ENCODE peak calls at places on chromosomes 7 and 10, in eight cellular contexts. F is neural progenitor cell; U is right atrium auricular region; Q is Panc1; O is left ventricle myocardium inferior; N is CD8-positive, alpha-beta T cell; S is dorsolateral prefrontal cortex; D is heart right ventricle. B is an unnamed sample. For H3K27me3, the result is how much of the 10 kb centered on the place peaks cover.

GRCh38 chr7:5421626-5422323 is 1.9 kb downstream of the TNRC18 start:
- DNase-seq in O (peak), U (peak), F (peak), Q (no peak), S (peak), D (peak), N (no peak), B (no peak)

GRCh38 chr7:29619111-29619510 is 55.5 kb downstream of the PRR15 start:
- DNase-seq in S (no peak), O (no peak), U (no peak), F (no peak), D (no peak), N (no peak), Q (no peak), B (no peak)

GRCh38 chr7:73978681-73979563 is 49.1 kb upstream of the ELN start:
- DNase-seq in S (no peak), F (peak), Q (peak), D (peak), U (no peak), O (no peak), N (no peak), B (no peak)

GRCh38 chr7:80934286-80934685 is 15.4 kb upstream of the SEMA3C start:
- DNase-seq in Q (no peak), S (no peak), D (no peak), N (no peak), U (no peak), F (no peak), O (no peak), B (no peak)

GRCh38 chr7:101816499-101817030 is 861 bp upstream of the CUX1 start:
- DNase-seq in U (no peak), S (peak), Q (no peak), D (peak), F (peak), O (peak), N (no peak), B (no peak)

GRCh38 chr7:92517626-92518025 is 10.7 kb downstream of the PEX1 start:
- DNase-seq in O (no peak), D (no peak), N (no peak), Q (no peak), F (no peak), U (no peak), S (no peak), B (no peak)

GRCh38 chr10:77563638-77564270 is 73.9 kb downstream of the KCNMA1 start:
- DNase-seq in O (no peak), Q (no peak), D (no peak), S (no peak), N (no peak), U (no peak), F (no peak), B (no peak)

GRCh38 chr7:142884285-142884637 is 1.3 kb downstream of the TRPV6 start:
- DNase-seq in D (no peak), F (no peak), S (no peak), N (no peak), U (no peak), Q (no peak), O (no peak), B (no peak)

GRCh38 chr10:124510536-124511158 is 49.0 kb downstream of the LHPP start:
- DNase-seq in D (no peak), N (no peak), S (no peak), U (no peak), O (no peak), Q (no peak), F (no peak), B (no peak)

GRCh38 chr10:118488710-118489497 is 106.5 kb downstream of the PRLHR start:
- DNase-seq in Q (no peak), N (no peak), U (no peak), D (no peak), O (no peak), S (no peak), F (no peak), B (no peak)

GRCh38 chr10:11611248-11612003 is at the start of gene USP6NL:
- DNase-seq in O (peak), S (peak), N (no peak), U (peak), D (peak), F (peak), Q (no peak), B (peak)

GRCh38 chr7:151579642-151580041 is 59.9 kb upstream of the RHEB start:
- DNase-seq in S (no peak), D (no peak), Q (no peak), O (no peak), F (no peak), N (no peak), U (no peak), B (no peak)

GRCh38 chr7:116588641-116589594 is 64.1 kb downstream of the CAV1 start:
- DNase-seq in Q (peak), D (no peak), O (no peak), S (no peak), N (no peak), U (no peak), F (peak), B (no peak)

GRCh38 chr7:3451696-3452095 is 150.6 kb downstream of the SDK1 start:
- DNase-seq in D (no peak), N (no peak), U (no peak), F (no peak), Q (no peak), S (no peak), O (no peak), B (no peak)

GRCh38 chr10:125684583-125684982 is 1.6 kb upstream of the TEX36 start:
- DNase-seq in Q (no peak), N (no peak), O (no peak), S (no peak), F (no peak), U (no peak), D (no peak), B (no peak)

GRCh38 chr10:21022821-21023220 is 125.7 kb upstream of the NEBL start:
- DNase-seq in N (no peak), F (no peak), Q (no peak), U (no peak), S (no peak), D (no peak), O (no peak), B (no peak)

GRCh38 chr7:55242613-55243012 is 122.5 kb upstream of the LANCL2 start:
- DNase-seq in F (no peak), N (no peak), D (no peak), U (peak), S (no peak), Q (no peak), O (no peak), B (no peak)

GRCh38 chr7:89028319-89028718 is 232.8 kb upstream of the TEX47 start:
- DNase-seq in S (no peak), O (no peak), U (no peak), D (no peak), N (no peak), F (no peak), Q (no peak), B (no peak)

GRCh38 chr7:16564909-16565426 is 38.3 kb downstream of the LRRC72 start:
- DNase-seq in S (no peak), U (no peak), F (peak), D (no peak), Q (peak), N (no peak), O (no peak), B (no peak)

GRCh38 chr7:27661776-27662489 is 750 bp downstream of the HIBADH start:
- DNase-seq in F (no peak), D (no peak), U (peak), N (no peak), S (no peak), Q (no peak), O (peak), B (no peak)

GRCh38 chr10:60073397-60073780 is 167.0 kb upstream of the CCDC6 start:
- DNase-seq in D (no peak), N (no peak), S (no peak), F (no peak), U (no peak), Q (no peak), O (no peak), B (no peak)

GRCh38 chr10:29681700-29682444 is 47.1 kb upstream of the SVIL start:
- DNase-seq in D (no peak), N (peak), Q (no peak), F (no peak), S (no peak), U (no peak), O (no peak), B (no peak)

GRCh38 chr10:15461353-15462108 is 90.4 kb upstream of the FAM171A1 start:
- DNase-seq in Q (no peak), N (no peak), S (no peak), O (peak), U (no peak), D (peak), F (no peak), B (no peak)

GRCh38 chr7:2777898-2778535 is 66.1 kb downstream of the GNA12 start:
- DNase-seq in D (no peak), O (no peak), S (no peak), N (no peak), U (no peak), F (no peak), Q (no peak), B (no peak)

GRCh38 chr7:27199820-27200760 is at the start of gene HOXA13:
- DNase-seq in N (no peak), U (no peak), D (no peak), O (no peak), Q (no peak), S (no peak), F (peak), B (no peak)

GRCh38 chr7:142669074-142669654 is 80.1 kb upstream of the PRSS1 start:
- DNase-seq in D (no peak), S (no peak), U (no peak), N (no peak), Q (no peak), F (peak), O (no peak), B (no peak)

GRCh38 chr7:158856883-158857668 is 718 bp downstream of the DYNC2I1 start:
- DNase-seq in F (no peak), Q (no peak), U (no peak), D (no peak), N (no peak), S (no peak), O (no peak), B (no peak)

GRCh38 chr10:114340816-114341215 is 63.5 kb downstream of the AFAP1L2 start:
- DNase-seq in S (peak), D (no peak), Q (no peak), N (no peak), U (no peak), O (peak), F (no peak), B (no peak)

GRCh38 chr7:55245271-55245723 is 119.8 kb upstream of the LANCL2 start:
- DNase-seq in S (no peak), U (peak), O (no peak), F (no peak), Q (no peak), N (no peak), D (no peak), B (no peak)

GRCh38 chr7:111982133-111982532 is 224.1 kb downstream of the DOCK4 start:
- DNase-seq in D (no peak), Q (no peak), O (no peak), S (no peak), F (no peak), N (no peak), U (no peak), B (no peak)

GRCh38 chr7:131110294-131111080 is 217.2 kb upstream of the MKLN1 start:
- DNase-seq in S (peak), U (peak), F (peak), Q (no peak), O (no peak), D (peak), N (no peak), B (no peak)

GRCh38 chr10:70122742-70123141 is 9.9 kb downstream of the AIFM2 start:
- DNase-seq in F (no peak), U (no peak), N (no peak), D (no peak), Q (no peak), O (no peak), S (no peak), B (no peak)

GRCh38 chr7:140621326-140622035 is 19.1 kb downstream of the DENND2A start:
- DNase-seq in Q (no peak), F (no peak), D (no peak), N (no peak), U (no peak), O (no peak), S (no peak), B (no peak)

GRCh38 chr10:88136712-88137111 is 273.3 kb downstream of the PTEN start:
- DNase-seq in U (no peak), O (no peak), Q (no peak), N (no peak), F (no peak), S (no peak), D (no peak), B (no peak)

GRCh38 chr7:94434031-94434430 is 39.3 kb downstream of the COL1A2 start:
- DNase-seq in Q (no peak), O (no peak), U (no peak), S (no peak), N (no peak), D (no peak), F (no peak), B (no peak)

GRCh38 chr10:108112218-108112617 is 947.7 kb upstream of the SORCS1 start:
- DNase-seq in O (no peak), S (no peak), Q (no peak), D (no peak), F (peak), U (no peak), N (no peak), B (no peak)

GRCh38 chr10:97463363-97464132 is 17.6 kb downstream of the ZDHHC16 start:
- DNase-seq in U (no peak), F (peak), S (peak), Q (peak), D (peak), O (no peak), N (no peak), B (no peak)

GRCh38 chr10:66999762-67000161 is 73.9 kb downstream of the LRRTM3 start:
- DNase-seq in N (no peak), S (no peak), D (no peak), F (no peak), O (no peak), Q (no peak), U (no peak), B (no peak)

GRCh38 chr7:134546903-134547737 is 1.8 kb upstream of the AKR1B15 start:
- DNase-seq in O (peak), F (peak), Q (peak), D (peak), S (peak), U (peak), N (peak), B (no peak)
- H3K4me3 ChIP-seq in O (peak), F (peak), Q (peak), D (peak), S (no peak), U (peak), N (no peak), B (peak)

DNA sequence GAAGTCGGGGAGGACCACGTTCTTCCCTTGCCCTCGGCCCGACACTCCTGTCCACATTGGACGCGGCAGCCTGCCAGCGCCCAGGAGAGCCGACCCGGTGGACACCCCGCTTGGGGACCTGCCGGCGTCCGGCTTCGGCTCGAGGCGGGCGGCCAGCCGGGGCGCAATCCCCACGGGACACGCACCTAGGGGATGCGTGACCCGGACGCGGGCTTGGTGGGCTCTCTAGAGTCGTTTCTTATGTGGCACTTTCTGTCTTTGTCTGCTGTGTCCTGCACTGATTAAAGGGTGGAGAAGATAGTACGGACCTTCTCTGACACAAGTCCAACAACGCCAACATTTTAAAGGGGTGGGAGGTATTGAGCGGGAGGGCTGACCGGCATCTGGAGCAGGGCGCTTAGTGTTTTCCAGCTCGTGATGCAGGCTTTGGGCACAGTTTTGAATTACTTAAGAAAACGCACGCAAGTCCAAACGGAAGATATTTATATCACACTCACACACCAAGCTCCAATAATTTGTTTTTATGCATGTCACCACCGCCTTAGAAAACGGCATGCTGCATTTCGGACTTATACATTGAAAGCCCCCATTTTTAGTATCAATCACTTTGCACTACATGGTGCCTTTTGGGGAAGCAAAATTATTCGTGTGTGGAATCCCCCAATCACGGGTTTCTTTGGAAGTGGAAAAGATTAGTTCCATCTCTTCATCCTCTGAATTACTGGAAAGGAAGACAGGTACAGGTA is 3.9 kb upstream of the SPAG6 start:
- DNase-seq in O (no peak), S (no peak), Q (no peak), N (no peak), D (no peak), F (no peak), U (no peak), B (no peak)
- H3K27me3 ChIP-seq in O (half or more), S (half or more), Q (under half), N (half or more), D (half or more), F (half or more), U (half or more), B (half or more)

DNA sequence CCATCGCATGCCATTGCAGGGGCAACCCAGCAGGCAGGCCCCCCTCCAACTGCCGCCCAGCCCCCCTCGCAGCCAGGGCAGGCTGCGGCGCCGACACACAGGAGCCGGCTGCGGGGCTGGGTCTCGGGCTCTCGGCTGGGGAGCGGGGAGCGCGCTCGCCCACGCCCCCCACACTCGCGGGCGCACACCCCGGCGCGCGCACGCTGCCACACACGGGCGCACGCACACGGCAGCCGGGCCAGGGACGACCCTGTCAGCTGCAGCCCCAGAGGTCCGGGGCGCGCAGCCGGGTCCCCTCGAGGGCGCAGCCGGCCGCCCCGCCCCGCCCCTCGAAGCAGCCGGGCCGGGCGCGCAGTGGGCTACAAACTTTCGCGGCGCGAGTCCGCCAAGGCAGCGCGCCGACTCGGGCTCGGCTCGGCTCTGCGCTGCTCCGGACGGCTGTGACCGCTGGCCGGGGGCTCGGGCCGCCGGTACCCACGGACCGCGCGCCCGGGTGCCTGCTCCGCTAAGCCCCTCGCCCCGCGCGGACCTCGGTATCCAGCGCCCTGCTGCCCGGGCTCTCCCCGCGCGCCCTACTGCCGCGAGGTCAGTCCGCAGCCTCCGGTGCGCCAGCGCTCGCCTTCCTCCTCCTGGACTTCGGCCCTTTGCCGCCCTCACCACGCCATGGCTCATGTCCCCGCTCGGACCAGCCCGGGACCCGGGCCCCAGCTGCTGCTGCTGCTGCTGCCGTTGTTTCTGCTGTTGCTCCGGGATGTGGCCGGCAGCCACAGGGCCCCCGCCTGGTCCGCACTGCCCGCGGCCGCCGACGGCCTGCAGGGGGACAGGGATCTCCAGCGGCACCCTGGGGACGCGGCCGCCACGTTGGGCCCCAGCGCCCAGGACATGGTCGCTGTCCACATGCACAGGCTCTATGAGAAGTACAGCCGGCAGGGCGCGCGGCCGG is at the start of gene GDF10:
- DNase-seq in F (peak), Q (no peak), N (no peak), S (no peak), D (no peak), U (no peak), O (no peak), B (no peak)
- H3K4me3 ChIP-seq in F (peak), Q (peak), N (peak), S (peak), D (peak), U (peak), O (peak), B (peak)

GRCh38 chr7:36055207-36055606 is 97.8 kb upstream of the EEPD1 start:
- DNase-seq in F (no peak), N (no peak), Q (no peak), U (no peak), O (no peak), S (no peak), D (no peak), B (no peak)
- H3K27me3 ChIP-seq in F (under half), N (under half), Q (under half), U (under half), O (under half), S (under half), D (under half), B (under half)

DNA sequence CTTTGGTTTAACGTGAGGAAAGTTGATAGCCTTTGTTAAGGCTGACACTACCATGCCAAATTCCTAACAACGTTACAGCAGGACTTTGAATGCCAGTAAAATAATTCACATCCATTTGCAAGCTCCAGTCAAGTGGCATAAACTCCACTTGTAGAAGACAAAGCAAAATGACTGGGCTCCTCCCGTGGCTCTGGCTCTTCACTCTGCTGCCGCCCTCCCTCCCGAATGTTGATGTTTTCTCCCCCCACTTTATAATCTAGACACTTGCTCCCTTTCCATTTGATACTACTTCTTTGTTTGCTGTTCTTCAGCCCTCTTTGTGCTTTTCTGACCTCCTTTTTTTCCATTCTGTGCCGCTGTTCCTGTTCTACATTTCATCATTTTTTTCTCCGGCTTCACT is 22.8 kb upstream of the ITGB8 start:
- DNase-seq in Q (no peak), O (no peak), U (no peak), N (no peak), S (no peak), F (peak), D (no peak), B (no peak)
- H3K4me3 ChIP-seq in Q (no peak), O (no peak), U (no peak), N (no peak), S (peak), F (no peak), D (no peak), B (no peak)

DNA sequence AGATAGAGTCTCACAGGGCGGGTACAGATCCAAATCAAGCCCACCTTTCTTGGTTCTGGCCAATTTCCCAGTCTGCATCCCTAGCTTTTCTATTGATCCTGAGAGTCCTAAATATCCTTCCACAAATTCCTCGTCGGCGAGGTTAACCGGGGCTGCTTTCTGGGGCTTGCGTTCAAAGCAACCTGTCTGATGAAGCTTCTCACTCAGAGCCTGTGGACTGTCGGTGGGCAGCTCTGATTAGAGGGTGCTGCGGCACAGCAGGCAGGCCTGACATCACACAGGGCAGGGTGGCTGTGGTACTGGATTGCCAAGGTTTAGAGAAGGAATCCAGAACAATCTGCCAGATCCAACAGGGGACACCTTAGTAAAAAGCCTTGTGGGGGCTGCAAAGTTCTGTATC is 338.0 kb upstream of the ZMIZ1 start:
- DNase-seq in N (no peak), Q (no peak), O (no peak), U (no peak), F (no peak), D (no peak), S (no peak), B (no peak)
- H3K27me3 ChIP-seq in N (under half), Q (under half), O (under half), U (under half), F (under half), D (under half), S (under half), B (under half)

GRCh38 chr7:34281260-34281659 is 375.9 kb downstream of the BMPER start:
- DNase-seq in O (no peak), N (no peak), F (no peak), S (no peak), D (no peak), U (no peak), Q (no peak), B (no peak)
- H3K4me3 ChIP-seq in O (no peak), N (no peak), F (no peak), S (no peak), D (no peak), U (no peak), Q (no peak), B (no peak)

GRCh38 chr10:132041340-132041739 is 24.4 kb upstream of the JAKMIP3 start:
- DNase-seq in D (no peak), F (no peak), Q (no peak), O (no peak), N (no peak), U (no peak), S (no peak), B (no peak)
- H3K27me3 ChIP-seq in D (under half), F (under half), Q (under half), O (half or more), N (under half), U (under half), S (under half), B (under half)

GRCh38 chr10:101828734-101829551 is 10.7 kb upstream of the OGA start:
- DNase-seq in U (no peak), N (no peak), F (no peak), S (no peak), O (peak), Q (no peak), D (no peak), B (no peak)
- H3K4me3 ChIP-seq in U (no peak), N (no peak), F (peak), S (no peak), O (peak), Q (no peak), D (peak), B (peak)